ENCODE peak calls at places on chromosomes 16 and 17, in ten cellular contexts. One of them, this sample, is unnamed.

GRCh38 chr16:12425134-12425941 is 378.3 kb downstream of the CPPED1 start:
- DNase-seq in activated CD8-positive, alpha-beta memory T cell treated with anti-CD3 and anti-CD28 coated beads for 4 hours: no peak
- DNase-seq in T-helper 2 cell: no peak
- DNase-seq in T-helper 17 cell: no peak
- DNase-seq in hypothalamus: no peak
- DNase-seq in lower lobe of right lung: no peak
- DNase-seq in lower leg skin: no peak
- DNase-seq in NCI-H748 treated with DMSO at 0.1 percent for 48 hours: no peak
- DNase-seq in Right ventricle myocardium inferior: no peak
- DNase-seq in activated CD4-positive, alpha-beta T cell treated with anti-CD3 and anti-CD28 coated beads, Interleukin-2, amount 50 U/mL, for 1 hour: no peak
- DNase-seq in this sample: no peak

GRCh38 chr16:57089406-57089805 is 3.0 kb upstream of the CPNE2 start:
- DNase-seq in Right ventricle myocardium inferior: no peak
- DNase-seq in T-helper 2 cell: no peak
- DNase-seq in activated CD8-positive, alpha-beta memory T cell treated with anti-CD3 and anti-CD28 coated beads for 4 hours: no peak
- DNase-seq in NCI-H748 treated with DMSO at 0.1 percent for 48 hours: no peak
- DNase-seq in lower leg skin: no peak
- DNase-seq in T-helper 17 cell: no peak
- DNase-seq in lower lobe of right lung: no peak
- DNase-seq in activated CD4-positive, alpha-beta T cell treated with anti-CD3 and anti-CD28 coated beads, Interleukin-2, amount 50 U/mL, for 1 hour: no peak
- DNase-seq in hypothalamus: no peak
- DNase-seq in this sample: no peak

GRCh38 chr17:19753049-19753444 is 4.9 kb upstream of the ALDH3A1 start:
- DNase-seq in lower lobe of right lung: peak
- DNase-seq in hypothalamus: peak
- DNase-seq in activated CD4-positive, alpha-beta T cell treated with anti-CD3 and anti-CD28 coated beads, Interleukin-2, amount 50 U/mL, for 1 hour: no peak
- DNase-seq in activated CD8-positive, alpha-beta memory T cell treated with anti-CD3 and anti-CD28 coated beads for 4 hours: no peak
- DNase-seq in T-helper 17 cell: no peak
- DNase-seq in Right ventricle myocardium inferior: peak
- DNase-seq in T-helper 2 cell: no peak
- DNase-seq in lower leg skin: peak
- DNase-seq in NCI-H748 treated with DMSO at 0.1 percent for 48 hours: no peak
- DNase-seq in this sample: no peak

GRCh38 chr16:29983420-29984136 is 9.9 kb downstream of the TAOK2 start:
- DNase-seq in T-helper 17 cell: no peak
- DNase-seq in activated CD8-positive, alpha-beta memory T cell treated with anti-CD3 and anti-CD28 coated beads for 4 hours: no peak
- DNase-seq in lower leg skin: no peak
- DNase-seq in Right ventricle myocardium inferior: no peak
- DNase-seq in lower lobe of right lung: peak
- DNase-seq in T-helper 2 cell: no peak
- DNase-seq in activated CD4-positive, alpha-beta T cell treated with anti-CD3 and anti-CD28 coated beads, Interleukin-2, amount 50 U/mL, for 1 hour: no peak
- DNase-seq in hypothalamus: no peak
- DNase-seq in NCI-H748 treated with DMSO at 0.1 percent for 48 hours: no peak
- DNase-seq in this sample: no peak

GRCh38 chr16:67086829-67087228 is 22.9 kb upstream of the PHAF1 start:
- DNase-seq in NCI-H748 treated with DMSO at 0.1 percent for 48 hours: no peak
- DNase-seq in activated CD8-positive, alpha-beta memory T cell treated with anti-CD3 and anti-CD28 coated beads for 4 hours: no peak
- DNase-seq in lower lobe of right lung: no peak
- DNase-seq in lower leg skin: no peak
- DNase-seq in T-helper 2 cell: no peak
- DNase-seq in hypothalamus: no peak
- DNase-seq in Right ventricle myocardium inferior: no peak
- DNase-seq in T-helper 17 cell: no peak
- DNase-seq in activated CD4-positive, alpha-beta T cell treated with anti-CD3 and anti-CD28 coated beads, Interleukin-2, amount 50 U/mL, for 1 hour: no peak
- DNase-seq in this sample: no peak

GRCh38 chr16:23288209-23288608 is 13.9 kb upstream of the SCNN1B start:
- DNase-seq in NCI-H748 treated with DMSO at 0.1 percent for 48 hours: no peak
- DNase-seq in lower lobe of right lung: no peak
- DNase-seq in Right ventricle myocardium inferior: no peak
- DNase-seq in activated CD8-positive, alpha-beta memory T cell treated with anti-CD3 and anti-CD28 coated beads for 4 hours: no peak
- DNase-seq in lower leg skin: no peak
- DNase-seq in T-helper 17 cell: no peak
- DNase-seq in activated CD4-positive, alpha-beta T cell treated with anti-CD3 and anti-CD28 coated beads, Interleukin-2, amount 50 U/mL, for 1 hour: no peak
- DNase-seq in hypothalamus: no peak
- DNase-seq in T-helper 2 cell: no peak
- DNase-seq in this sample: no peak

GRCh38 chr16:5033256-5034166 is at the start of gene NAGPA:
- DNase-seq in lower leg skin: peak
- DNase-seq in activated CD8-positive, alpha-beta memory T cell treated with anti-CD3 and anti-CD28 coated beads for 4 hours: peak
- DNase-seq in lower lobe of right lung: peak
- DNase-seq in NCI-H748 treated with DMSO at 0.1 percent for 48 hours: peak
- DNase-seq in T-helper 2 cell: peak
- DNase-seq in hypothalamus: peak
- DNase-seq in T-helper 17 cell: peak
- DNase-seq in Right ventricle myocardium inferior: peak
- DNase-seq in activated CD4-positive, alpha-beta T cell treated with anti-CD3 and anti-CD28 coated beads, Interleukin-2, amount 50 U/mL, for 1 hour: peak
- DNase-seq in this sample: peak

GRCh38 chr16:81774348-81774747 is 4.7 kb upstream of the PLCG2 start:
- DNase-seq in lower lobe of right lung: no peak
- DNase-seq in Right ventricle myocardium inferior: no peak
- DNase-seq in NCI-H748 treated with DMSO at 0.1 percent for 48 hours: no peak
- DNase-seq in activated CD4-positive, alpha-beta T cell treated with anti-CD3 and anti-CD28 coated beads, Interleukin-2, amount 50 U/mL, for 1 hour: no peak
- DNase-seq in T-helper 2 cell: no peak
- DNase-seq in lower leg skin: no peak
- DNase-seq in hypothalamus: no peak
- DNase-seq in T-helper 17 cell: no peak
- DNase-seq in activated CD8-positive, alpha-beta memory T cell treated with anti-CD3 and anti-CD28 coated beads for 4 hours: no peak
- DNase-seq in this sample: no peak

GRCh38 chr17:19759934-19760530 is 11.9 kb upstream of the ALDH3A1 start:
- DNase-seq in Right ventricle myocardium inferior: no peak
- DNase-seq in activated CD4-positive, alpha-beta T cell treated with anti-CD3 and anti-CD28 coated beads, Interleukin-2, amount 50 U/mL, for 1 hour: no peak
- DNase-seq in T-helper 17 cell: no peak
- DNase-seq in activated CD8-positive, alpha-beta memory T cell treated with anti-CD3 and anti-CD28 coated beads for 4 hours: no peak
- DNase-seq in NCI-H748 treated with DMSO at 0.1 percent for 48 hours: no peak
- DNase-seq in T-helper 2 cell: no peak
- DNase-seq in hypothalamus: no peak
- DNase-seq in lower lobe of right lung: no peak
- DNase-seq in lower leg skin: no peak
- DNase-seq in this sample: no peak

GRCh38 chr17:27569257-27569722 is 61.7 kb upstream of the LGALS9 start:
- DNase-seq in activated CD8-positive, alpha-beta memory T cell treated with anti-CD3 and anti-CD28 coated beads for 4 hours: peak
- DNase-seq in lower leg skin: no peak
- DNase-seq in lower lobe of right lung: peak
- DNase-seq in T-helper 17 cell: peak
- DNase-seq in T-helper 2 cell: peak
- DNase-seq in Right ventricle myocardium inferior: no peak
- DNase-seq in hypothalamus: peak
- DNase-seq in activated CD4-positive, alpha-beta T cell treated with anti-CD3 and anti-CD28 coated beads, Interleukin-2, amount 50 U/mL, for 1 hour: peak
- DNase-seq in NCI-H748 treated with DMSO at 0.1 percent for 48 hours: no peak
- DNase-seq in this sample: peak

GRCh38 chr16:79098897-79099296 is 501.6 kb downstream of the MAF start:
- DNase-seq in hypothalamus: no peak
- DNase-seq in Right ventricle myocardium inferior: no peak
- DNase-seq in lower leg skin: no peak
- DNase-seq in NCI-H748 treated with DMSO at 0.1 percent for 48 hours: no peak
- DNase-seq in T-helper 2 cell: no peak
- DNase-seq in lower lobe of right lung: no peak
- DNase-seq in activated CD8-positive, alpha-beta memory T cell treated with anti-CD3 and anti-CD28 coated beads for 4 hours: no peak
- DNase-seq in activated CD4-positive, alpha-beta T cell treated with anti-CD3 and anti-CD28 coated beads, Interleukin-2, amount 50 U/mL, for 1 hour: no peak
- DNase-seq in T-helper 17 cell: no peak
- DNase-seq in this sample: no peak

GRCh38 chr16:77359065-77359502 is 75.8 kb downstream of the ADAMTS18 start:
- DNase-seq in lower leg skin: no peak
- DNase-seq in Right ventricle myocardium inferior: no peak
- DNase-seq in NCI-H748 treated with DMSO at 0.1 percent for 48 hours: peak
- DNase-seq in lower lobe of right lung: no peak
- DNase-seq in activated CD8-positive, alpha-beta memory T cell treated with anti-CD3 and anti-CD28 coated beads for 4 hours: no peak
- DNase-seq in hypothalamus: no peak
- DNase-seq in activated CD4-positive, alpha-beta T cell treated with anti-CD3 and anti-CD28 coated beads, Interleukin-2, amount 50 U/mL, for 1 hour: no peak
- DNase-seq in T-helper 17 cell: no peak
- DNase-seq in T-helper 2 cell: no peak
- DNase-seq in this sample: no peak

GRCh38 chr17:574061-574460 is 140.6 kb downstream of the VPS53 start:
- DNase-seq in lower leg skin: no peak
- DNase-seq in T-helper 17 cell: no peak
- DNase-seq in NCI-H748 treated with DMSO at 0.1 percent for 48 hours: no peak
- DNase-seq in activated CD4-positive, alpha-beta T cell treated with anti-CD3 and anti-CD28 coated beads, Interleukin-2, amount 50 U/mL, for 1 hour: no peak
- DNase-seq in Right ventricle myocardium inferior: no peak
- DNase-seq in lower lobe of right lung: no peak
- DNase-seq in activated CD8-positive, alpha-beta memory T cell treated with anti-CD3 and anti-CD28 coated beads for 4 hours: no peak
- DNase-seq in T-helper 2 cell: no peak
- DNase-seq in hypothalamus: no peak
- DNase-seq in this sample: no peak

GRCh38 chr16:55663770-55664677 is 8.2 kb downstream of the SLC6A2 start:
- DNase-seq in NCI-H748 treated with DMSO at 0.1 percent for 48 hours: no peak
- DNase-seq in activated CD8-positive, alpha-beta memory T cell treated with anti-CD3 and anti-CD28 coated beads for 4 hours: no peak
- DNase-seq in lower lobe of right lung: no peak
- DNase-seq in lower leg skin: no peak
- DNase-seq in Right ventricle myocardium inferior: no peak
- DNase-seq in T-helper 17 cell: no peak
- DNase-seq in activated CD4-positive, alpha-beta T cell treated with anti-CD3 and anti-CD28 coated beads, Interleukin-2, amount 50 U/mL, for 1 hour: no peak
- DNase-seq in hypothalamus: no peak
- DNase-seq in T-helper 2 cell: no peak
- DNase-seq in this sample: no peak

GRCh38 chr16:57239089-57239488 is 6.0 kb upstream of the ARL2BP start:
- DNase-seq in NCI-H748 treated with DMSO at 0.1 percent for 48 hours: no peak
- DNase-seq in activated CD8-positive, alpha-beta memory T cell treated with anti-CD3 and anti-CD28 coated beads for 4 hours: no peak
- DNase-seq in lower lobe of right lung: no peak
- DNase-seq in T-helper 17 cell: no peak
- DNase-seq in T-helper 2 cell: no peak
- DNase-seq in activated CD4-positive, alpha-beta T cell treated with anti-CD3 and anti-CD28 coated beads, Interleukin-2, amount 50 U/mL, for 1 hour: no peak
- DNase-seq in hypothalamus: no peak
- DNase-seq in lower leg skin: no peak
- DNase-seq in Right ventricle myocardium inferior: no peak
- DNase-seq in this sample: no peak

GRCh38 chr16:71963125-71963875 is 36.9 kb downstream of the PKD1L3 start:
- DNase-seq in T-helper 17 cell: no peak
- DNase-seq in activated CD4-positive, alpha-beta T cell treated with anti-CD3 and anti-CD28 coated beads, Interleukin-2, amount 50 U/mL, for 1 hour: no peak
- DNase-seq in lower leg skin: no peak
- DNase-seq in lower lobe of right lung: no peak
- DNase-seq in T-helper 2 cell: no peak
- DNase-seq in NCI-H748 treated with DMSO at 0.1 percent for 48 hours: no peak
- DNase-seq in activated CD8-positive, alpha-beta memory T cell treated with anti-CD3 and anti-CD28 coated beads for 4 hours: no peak
- DNase-seq in hypothalamus: no peak
- DNase-seq in Right ventricle myocardium inferior: no peak
- DNase-seq in this sample: no peak

GRCh38 chr17:48045270-48046001 is 2.7 kb upstream of the NFE2L1 start:
- DNase-seq in T-helper 2 cell: no peak
- DNase-seq in activated CD8-positive, alpha-beta memory T cell treated with anti-CD3 and anti-CD28 coated beads for 4 hours: no peak
- DNase-seq in Right ventricle myocardium inferior: no peak
- DNase-seq in activated CD4-positive, alpha-beta T cell treated with anti-CD3 and anti-CD28 coated beads, Interleukin-2, amount 50 U/mL, for 1 hour: no peak
- DNase-seq in hypothalamus: no peak
- DNase-seq in lower leg skin: peak
- DNase-seq in T-helper 17 cell: no peak
- DNase-seq in lower lobe of right lung: no peak
- DNase-seq in NCI-H748 treated with DMSO at 0.1 percent for 48 hours: no peak
- DNase-seq in this sample: no peak

GRCh38 chr16:73028721-73029361 is 19.1 kb downstream of the ZFHX3 start:
- DNase-seq in lower leg skin: no peak
- DNase-seq in activated CD8-positive, alpha-beta memory T cell treated with anti-CD3 and anti-CD28 coated beads for 4 hours: no peak
- DNase-seq in NCI-H748 treated with DMSO at 0.1 percent for 48 hours: no peak
- DNase-seq in Right ventricle myocardium inferior: no peak
- DNase-seq in lower lobe of right lung: no peak
- DNase-seq in T-helper 2 cell: no peak
- DNase-seq in T-helper 17 cell: no peak
- DNase-seq in activated CD4-positive, alpha-beta T cell treated with anti-CD3 and anti-CD28 coated beads, Interleukin-2, amount 50 U/mL, for 1 hour: no peak
- DNase-seq in hypothalamus: no peak
- DNase-seq in this sample: no peak

GRCh38 chr17:31394544-31394943 is 3.1 kb downstream of the RAB11FIP4 start:
- DNase-seq in hypothalamus: peak
- DNase-seq in lower lobe of right lung: no peak
- DNase-seq in lower leg skin: no peak
- DNase-seq in T-helper 17 cell: no peak
- DNase-seq in NCI-H748 treated with DMSO at 0.1 percent for 48 hours: no peak
- DNase-seq in Right ventricle myocardium inferior: no peak
- DNase-seq in activated CD4-positive, alpha-beta T cell treated with anti-CD3 and anti-CD28 coated beads, Interleukin-2, amount 50 U/mL, for 1 hour: peak
- DNase-seq in T-helper 2 cell: no peak
- DNase-seq in activated CD8-positive, alpha-beta memory T cell treated with anti-CD3 and anti-CD28 coated beads for 4 hours: no peak
- DNase-seq in this sample: peak

GRCh38 chr17:50425682-50426471 is at the start of gene ACSF2:
- DNase-seq in NCI-H748 treated with DMSO at 0.1 percent for 48 hours: no peak
- DNase-seq in Right ventricle myocardium inferior: peak
- DNase-seq in activated CD8-positive, alpha-beta memory T cell treated with anti-CD3 and anti-CD28 coated beads for 4 hours: peak
- DNase-seq in T-helper 17 cell: peak
- DNase-seq in activated CD4-positive, alpha-beta T cell treated with anti-CD3 and anti-CD28 coated beads, Interleukin-2, amount 50 U/mL, for 1 hour: peak
- DNase-seq in lower leg skin: peak
- DNase-seq in lower lobe of right lung: peak
- DNase-seq in hypothalamus: peak
- DNase-seq in T-helper 2 cell: peak
- DNase-seq in this sample: peak

GRCh38 chr17:32100971-32101631 is 41.2 kb upstream of the RHOT1 start:
- DNase-seq in T-helper 2 cell: no peak
- DNase-seq in lower lobe of right lung: no peak
- DNase-seq in lower leg skin: no peak
- DNase-seq in T-helper 17 cell: no peak
- DNase-seq in Right ventricle myocardium inferior: no peak
- DNase-seq in activated CD4-positive, alpha-beta T cell treated with anti-CD3 and anti-CD28 coated beads, Interleukin-2, amount 50 U/mL, for 1 hour: no peak
- DNase-seq in NCI-H748 treated with DMSO at 0.1 percent for 48 hours: no peak
- DNase-seq in hypothalamus: no peak
- DNase-seq in activated CD8-positive, alpha-beta memory T cell treated with anti-CD3 and anti-CD28 coated beads for 4 hours: no peak
- DNase-seq in this sample: no peak

GRCh38 chr17:66540131-66540781 is 237.8 kb downstream of the PRKCA start:
- DNase-seq in T-helper 2 cell: no peak
- DNase-seq in activated CD4-positive, alpha-beta T cell treated with anti-CD3 and anti-CD28 coated beads, Interleukin-2, amount 50 U/mL, for 1 hour: no peak
- DNase-seq in NCI-H748 treated with DMSO at 0.1 percent for 48 hours: no peak
- DNase-seq in lower lobe of right lung: no peak
- DNase-seq in hypothalamus: peak
- DNase-seq in activated CD8-positive, alpha-beta memory T cell treated with anti-CD3 and anti-CD28 coated beads for 4 hours: no peak
- DNase-seq in lower leg skin: no peak
- DNase-seq in Right ventricle myocardium inferior: peak
- DNase-seq in T-helper 17 cell: no peak
- DNase-seq in this sample: no peak

GRCh38 chr17:7555320-7555948 is 3.1 kb upstream of the TNFSF13 start:
- DNase-seq in hypothalamus: no peak
- DNase-seq in T-helper 2 cell: no peak
- DNase-seq in NCI-H748 treated with DMSO at 0.1 percent for 48 hours: no peak
- DNase-seq in lower leg skin: no peak
- DNase-seq in Right ventricle myocardium inferior: no peak
- DNase-seq in T-helper 17 cell: no peak
- DNase-seq in activated CD4-positive, alpha-beta T cell treated with anti-CD3 and anti-CD28 coated beads, Interleukin-2, amount 50 U/mL, for 1 hour: no peak
- DNase-seq in lower lobe of right lung: no peak
- DNase-seq in activated CD8-positive, alpha-beta memory T cell treated with anti-CD3 and anti-CD28 coated beads for 4 hours: no peak
- DNase-seq in this sample: no peak

GRCh38 chr16:47141773-47142468 is 1.8 kb downstream of the NETO2 start:
- DNase-seq in activated CD8-positive, alpha-beta memory T cell treated with anti-CD3 and anti-CD28 coated beads for 4 hours: peak
- DNase-seq in T-helper 2 cell: peak
- DNase-seq in hypothalamus: peak
- DNase-seq in NCI-H748 treated with DMSO at 0.1 percent for 48 hours: peak
- DNase-seq in T-helper 17 cell: peak
- DNase-seq in Right ventricle myocardium inferior: peak
- DNase-seq in lower lobe of right lung: peak
- DNase-seq in lower leg skin: peak
- DNase-seq in activated CD4-positive, alpha-beta T cell treated with anti-CD3 and anti-CD28 coated beads, Interleukin-2, amount 50 U/mL, for 1 hour: peak
- DNase-seq in this sample: peak

This sample was measured in stimulated activated CD4-positive, alpha-beta T cell treated with anti-CD3 and anti-CD28 coated beads, Interleukin-4, amount 100 ng/mL, for 1 hour.